ENCODE peak calls at places on chromosomes 6 and 20, in six cellular contexts. L is heart right ventricle, G is suprapubic skin, I is neural progenitor cell, C is GM12878, V is HepG2. S is an unnamed sample.
A peak's percentile ranks its signal among the peaks of the same experiment; 100 is the strongest.

GRCh38 chr6:89350281-89351037 is 2.1 kb downstream of the UBE2J1 start:
- DNase-seq in L (no peak), G (no peak), I (no peak), C (no peak), V (no peak), S (no peak)

GRCh38 chr6:130913119-130913518 is 85.9 kb downstream of the SMLR1 start:
- DNase-seq in L (no peak), G (no peak), I (peak; percentile 31), C (peak; percentile 21), V (no peak), S (no peak)

GRCh38 chr6:69835414-69836179 is 30.8 kb upstream of the COL19A1 start:
- DNase-seq in L (no peak), G (no peak), I (peak; percentile 68), C (no peak), V (peak; percentile 41), S (no peak)

GRCh38 chr6:659716-660581 is 3.0 kb upstream of the HUS1B start:
- DNase-seq in L (no peak), G (no peak), I (peak; percentile 43), C (no peak), V (no peak), S (no peak)

GRCh38 chr20:20614391-20614790 is 98.1 kb downstream of the RALGAPA2 start:
- DNase-seq in L (no peak), G (no peak), I (no peak), C (no peak), V (no peak), S (no peak)

GRCh38 chr6:18160921-18161320 is 5.7 kb downstream of the KDM1B start:
- DNase-seq in L (no peak), G (no peak), I (no peak), C (no peak), V (no peak), S (no peak)

GRCh38 chr20:8385247-8385646 is 253.2 kb downstream of the PLCB1 start:
- DNase-seq in L (peak; percentile 31), G (no peak), I (peak; percentile 74), C (no peak), V (no peak), S (no peak)

GRCh38 chr6:151291145-151292055 is 51.6 kb downstream of the AKAP12 start:
- DNase-seq in L (peak; percentile 31), G (no peak), I (peak; percentile 48), C (no peak), V (no peak), S (no peak)

GRCh38 chr6:97674802-97675201 is 391.8 kb upstream of the MMS22L start:
- DNase-seq in L (no peak), G (no peak), I (no peak), C (no peak), V (no peak), S (no peak)

GRCh38 chr6:80357674-80358073 is 251.2 kb downstream of the BCKDHB start:
- DNase-seq in L (no peak), G (no peak), I (no peak), C (no peak), V (no peak), S (no peak)

GRCh38 chr20:32562495-32562911 is 22.6 kb downstream of the NOL4L start:
- DNase-seq in L (no peak), G (no peak), I (peak; percentile 26), C (no peak), V (peak; percentile 47), S (no peak)

GRCh38 chr20:36836591-36837329 is 39.2 kb upstream of the TLDC2 start:
- DNase-seq in L (peak; percentile 57), G (no peak), I (peak; percentile 81), C (no peak), V (peak; percentile 89), S (no peak)

GRCh38 chr6:14661188-14661587 is 543.6 kb downstream of the CD83 start:
- DNase-seq in L (no peak), G (no peak), I (no peak), C (peak; percentile 47), V (no peak), S (no peak)

GRCh38 chr6:163730496-163731210 is 316.1 kb downstream of the QKI start:
- DNase-seq in L (no peak), G (peak; percentile 48), I (peak; percentile 17), C (no peak), V (no peak), S (no peak)

GRCh38 chr6:107682721-107683120 is 141.4 kb downstream of the SCML4 start:
- DNase-seq in L (no peak), G (no peak), I (no peak), C (no peak), V (no peak), S (no peak)

GRCh38 chr20:56433880-56434255 is 21.8 kb downstream of the CASS4 start:
- DNase-seq in L (no peak), G (no peak), I (no peak), C (no peak), V (no peak), S (no peak)

GRCh38 chr6:38571721-38572120 is 68.0 kb downstream of the BTBD9 start:
- DNase-seq in L (no peak), G (no peak), I (no peak), C (no peak), V (no peak), S (no peak)

GRCh38 chr6:23390221-23390620 is 735.8 kb upstream of the NRSN1 start:
- DNase-seq in L (no peak), G (no peak), I (no peak), C (no peak), V (no peak), S (no peak)

GRCh38 chr6:125104425-125104824 is 49.1 kb upstream of the TPD52L1 start:
- DNase-seq in L (no peak), G (no peak), I (peak; percentile 80), C (no peak), V (no peak), S (no peak)

GRCh38 chr6:138428943-138429616 is 25.1 kb downstream of the HEBP2 start:
- DNase-seq in L (no peak), G (no peak), I (peak; percentile 64), C (no peak), V (peak; percentile 62), S (no peak)

GRCh38 chr6:14925025-14925595 is 320.8 kb upstream of the JARID2 start:
- DNase-seq in L (no peak), G (no peak), I (no peak), C (no peak), V (no peak), S (no peak)

GRCh38 chr6:15254074-15254975 is 8.5 kb downstream of the JARID2 start:
- DNase-seq in L (no peak), G (no peak), I (peak; percentile 41), C (peak; percentile 82), V (peak; percentile 48), S (no peak)

GRCh38 chr6:85401186-85402062 is 48.5 kb upstream of the NT5E start:
- DNase-seq in L (no peak), G (no peak), I (no peak), C (no peak), V (no peak), S (no peak)

GRCh38 chr20:17610566-17611289 is 40.9 kb downstream of the DSTN start:
- DNase-seq in L (no peak), G (no peak), I (no peak), C (no peak), V (no peak), S (no peak)

GRCh38 chr6:142966294-142966693 is 21.3 kb upstream of the HIVEP2 start:
- DNase-seq in L (no peak), G (no peak), I (no peak), C (no peak), V (no peak), S (no peak)

GRCh38 chr6:151962246-151962846 is 154.9 kb downstream of the ESR1 start:
- DNase-seq in L (no peak), G (no peak), I (no peak), C (no peak), V (peak; percentile 84), S (no peak)

GRCh38 chr20:19741914-19742313 is 16.1 kb upstream of the RIN2 start:
- DNase-seq in L (no peak), G (no peak), I (no peak), C (no peak), V (no peak), S (no peak)

GRCh38 chr20:59075934-59076508 is 33.4 kb upstream of the PRELID3B start:
- DNase-seq in L (no peak), G (no peak), I (no peak), C (no peak), V (no peak), S (no peak)

GRCh38 chr6:124970243-124970642 is 8.0 kb downstream of the RNF217 start:
- DNase-seq in L (no peak), G (no peak), I (no peak), C (no peak), V (no peak), S (no peak)

GRCh38 chr6:79421001-79421411 is 116.2 kb downstream of the LCA5 start:
- DNase-seq in L (no peak), G (no peak), I (no peak), C (no peak), V (no peak), S (no peak)

GRCh38 chr20:3671986-3672863 is 9.0 kb upstream of the GFRA4 start:
- DNase-seq in L (no peak), G (no peak), I (peak; percentile 47), C (no peak), V (no peak), S (no peak)
- H3K4me3 ChIP-seq in L (no peak overlapping the region), G (peak overlapping the region; percentile 30), I (peak overlapping the region; percentile 41), C (no peak overlapping the region), V (no peak overlapping the region), S (peak overlapping the region; percentile 1)

GRCh38 chr6:136862662-136863061 is 40.3 kb downstream of the PEX7 start:
- DNase-seq in L (no peak), G (no peak), I (no peak), C (no peak), V (no peak), S (no peak)
- H3K27ac ChIP-seq in L (no peak overlapping the region), G (no peak overlapping the region), I (no peak overlapping the region), C (no peak overlapping the region), V (no peak overlapping the region), S (no peak overlapping the region)

DNA sequence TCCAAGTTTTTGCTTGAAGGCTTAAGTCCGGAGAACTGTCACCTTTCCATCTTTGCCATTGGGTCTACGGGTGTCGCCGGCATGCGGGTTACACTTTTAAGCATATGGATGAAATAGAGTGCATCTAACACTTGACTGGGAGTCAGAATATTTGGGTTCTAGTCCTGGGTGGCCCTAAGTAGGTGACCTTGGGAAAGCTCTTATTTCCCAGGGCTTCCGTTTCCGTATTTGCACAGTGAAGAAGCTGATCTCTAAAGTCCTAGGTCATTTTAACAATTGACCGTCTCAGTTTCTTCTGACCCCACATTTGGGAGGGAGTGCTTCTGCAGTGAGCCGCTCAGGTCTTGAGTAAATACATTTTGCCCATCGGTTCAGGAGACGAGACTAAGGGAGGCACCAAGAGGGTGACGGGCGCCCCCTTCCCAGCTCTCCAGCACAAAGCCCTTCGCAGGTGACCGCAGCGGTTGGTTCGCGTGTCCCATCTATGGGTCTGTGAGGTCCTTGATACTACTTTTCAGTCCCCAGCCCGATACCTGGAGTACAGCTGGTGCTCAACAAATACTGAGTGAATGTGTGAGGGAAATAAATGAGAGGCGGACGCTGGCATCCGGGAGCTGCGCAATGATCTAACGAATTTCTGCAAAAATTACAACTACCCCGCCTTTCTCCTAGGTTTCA is 580 bp upstream of the BLTP3A start:
- DNase-seq in L (peak; percentile 53), G (peak; percentile 80), I (peak; percentile 62), C (no peak), V (peak; percentile 62), S (no peak)
- TF ChIP-seq CTCF in L (peak; percentile 8), G (no peak), I (peak; percentile 31), C (peak; percentile 6), V (peak; percentile 76), S (no peak)

DNA sequence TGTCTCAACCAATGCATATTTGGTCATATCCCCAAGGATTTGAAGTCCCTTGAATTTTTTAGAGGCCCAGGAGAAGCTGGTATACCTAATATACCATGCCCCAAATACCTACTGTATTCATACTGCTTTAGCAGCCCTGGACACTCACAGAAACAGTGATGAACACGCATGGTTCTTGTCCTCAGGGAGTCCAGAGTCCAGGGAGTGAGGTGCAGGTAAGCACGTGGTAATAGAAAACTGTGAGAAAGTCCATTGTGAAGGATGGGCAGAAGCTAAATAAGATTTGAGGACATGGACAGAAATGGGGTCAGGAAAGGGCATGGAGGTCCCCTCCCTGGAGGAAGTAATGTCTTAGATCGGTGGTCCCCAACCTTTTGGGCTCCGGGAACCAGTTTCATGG is 85.4 kb downstream of the TSHZ2 start:
- DNase-seq in L (no peak), G (no peak), I (no peak), C (no peak), V (no peak), S (no peak)
- H3K4me3 ChIP-seq in L (no peak overlapping the region), G (no peak overlapping the region), I (no peak overlapping the region), C (no peak overlapping the region), V (no peak overlapping the region), S (no peak overlapping the region)